ENCODE peak calls at places on chromosomes 12 and 14, in eight cellular contexts. L, M, E, S, K, Q, C and H are unnamed samples.

GRCh38 chr12:31846405-31846804 is 112.8 kb upstream of the RESF1 start:
- DNase-seq in L (no peak), M (no peak), E (no peak), S (no peak), K (no peak), Q (no peak), C (no peak), H (no peak)

GRCh38 chr12:100741084-100741711 is 53.4 kb upstream of the ANO4 start:
- DNase-seq in L (no peak), M (peak; percentile 26), E (no peak), S (peak; percentile 10), K (peak; percentile 35), Q (peak; percentile 6), C (no peak), H (no peak)

GRCh38 chr14:105135700-105136395 is 32.7 kb downstream of the JAG2 start:
- DNase-seq in L (peak; percentile 19), M (no peak), E (no peak), S (no peak), K (no peak), Q (no peak), C (no peak), H (no peak)

GRCh38 chr14:33432407-33433023 is 493.8 kb downstream of the NPAS3 start:
- DNase-seq in L (no peak), M (peak; percentile 39), E (no peak), S (no peak), K (no peak), Q (no peak), C (no peak), H (no peak)

GRCh38 chr12:58847876-58848600 is 72.3 kb downstream of the LRIG3 start:
- DNase-seq in L (no peak), M (no peak), E (no peak), S (no peak), K (no peak), Q (no peak), C (no peak), H (no peak)

GRCh38 chr14:49955013-49955412 is 62.1 kb downstream of the ARF6 start:
- DNase-seq in L (no peak), M (no peak), E (no peak), S (no peak), K (no peak), Q (no peak), C (no peak), H (no peak)

GRCh38 chr14:103684471-103684870 is 30.8 kb downstream of the XRCC3 start:
- DNase-seq in L (peak; percentile 49), M (no peak), E (no peak), S (no peak), K (no peak), Q (no peak), C (no peak), H (no peak)

GRCh38 chr12:54246011-54246641 is 33.8 kb downstream of the CBX5 start:
- DNase-seq in L (no peak), M (no peak), E (no peak), S (no peak), K (no peak), Q (no peak), C (no peak), H (no peak)

GRCh38 chr14:71029236-71029781 is 122.0 kb downstream of the PCNX1 start:
- DNase-seq in L (no peak), M (no peak), E (no peak), S (no peak), K (no peak), Q (peak; percentile 7), C (no peak), H (no peak)

GRCh38 chr14:82060219-82060618 is 526.6 kb upstream of the SEL1L start:
- DNase-seq in L (no peak), M (no peak), E (no peak), S (no peak), K (no peak), Q (no peak), C (no peak), H (no peak)

GRCh38 chr12:6962285-6963015 is 8.0 kb downstream of the PHB2 start:
- DNase-seq in L (peak; percentile 75), M (no peak), E (no peak), S (no peak), K (no peak), Q (no peak), C (no peak), H (no peak)

GRCh38 chr12:90301095-90301494 is 592.5 kb upstream of the ATP2B1 start:
- DNase-seq in L (no peak), M (no peak), E (no peak), S (no peak), K (no peak), Q (no peak), C (no peak), H (no peak)

GRCh38 chr14:93059917-93060545 is 55.7 kb downstream of the ITPK1 start:
- DNase-seq in L (no peak), M (no peak), E (no peak), S (no peak), K (peak; percentile 49), Q (no peak), C (no peak), H (no peak)